ENCODE peak calls at places on chromosomes 4 and X, in eight cellular contexts. K is fibroblast of lung, U is WTC11, Q is fibroblast of the aortic adventitia, X is kidney epithelial cell, R is PC-3, Z is HFF-Myc, B is stomach. M is an unnamed sample.

GRCh38 chrX:100424012-100424411 is 13.9 kb upstream of the PCDH19 start:
- DNase-seq in K (no peak), U (peak), Q (no peak), X (no peak), R (peak), Z (no peak), B (no peak), M (peak)

GRCh38 chr4:15695240-15695699 is 7.6 kb upstream of the BST1 start:
- DNase-seq in K (peak), U (peak), Q (peak), X (peak), R (peak), Z (peak), B (no peak), M (peak)

GRCh38 chr4:138919094-138919936 is 96.3 kb upstream of the NOCT start:
- DNase-seq in K (peak), U (peak), Q (peak), X (peak), R (peak), Z (peak), B (peak), M (peak)

GRCh38 chr4:141609243-141609642 is 27.1 kb upstream of the IL15 start:
- DNase-seq in K (no peak), U (no peak), Q (peak), X (no peak), R (peak), Z (no peak), B (no peak), M (peak)

GRCh38 chr4:3009422-3009821 is 46.1 kb downstream of the GRK4 start:
- DNase-seq in K (peak), U (peak), Q (peak), X (no peak), R (no peak), Z (no peak), B (no peak), M (peak)

GRCh38 chrX:115311666-115312065 is 22.2 kb downstream of the LUZP4 start:
- DNase-seq in K (no peak), U (peak), Q (no peak), X (no peak), R (no peak), Z (no peak), B (no peak), M (no peak)

GRCh38 chr4:14465498-14465897 is 536.8 kb upstream of the CPEB2 start:
- DNase-seq in K (no peak), U (no peak), Q (no peak), X (no peak), R (no peak), Z (no peak), B (no peak), M (no peak)

GRCh38 chr4:2441393-2442174 is 22.8 kb downstream of the CFAP99 start:
- DNase-seq in K (peak), U (peak), Q (peak), X (no peak), R (peak), Z (peak), B (peak), M (peak)

GRCh38 chrX:118418811-118419251 is 72.9 kb downstream of the WDR44 start:
- DNase-seq in K (no peak), U (peak), Q (no peak), X (no peak), R (no peak), Z (no peak), B (no peak), M (no peak)

GRCh38 chr4:8291036-8291682 is 21.6 kb downstream of the HTRA3 start:
- DNase-seq in K (no peak), U (no peak), Q (no peak), X (no peak), R (no peak), Z (no peak), B (no peak), M (no peak)

GRCh38 chr4:57270350-57270749 is 160.2 kb upstream of the IGFBP7 start:
- DNase-seq in K (peak), U (no peak), Q (peak), X (no peak), R (no peak), Z (no peak), B (peak), M (no peak)

GRCh38 chr4:174494146-174494545 is 28.1 kb downstream of the HPGD start:
- DNase-seq in K (no peak), U (no peak), Q (no peak), X (no peak), R (no peak), Z (no peak), B (no peak), M (no peak)

GRCh38 chr4:140150636-140150885 is 3.4 kb downstream of the MAML3 start:
- DNase-seq in K (no peak), U (no peak), Q (no peak), X (no peak), R (no peak), Z (no peak), B (peak), M (no peak)

GRCh38 chrX:120790118-120790517 is 85.5 kb downstream of the CT47B1 start:
- DNase-seq in K (peak), U (no peak), Q (peak), X (peak), R (peak), Z (no peak), B (peak), M (peak)

GRCh38 chr4:81844717-81845116 is 373.0 kb upstream of the RASGEF1B start:
- DNase-seq in K (peak), U (peak), Q (peak), X (peak), R (peak), Z (peak), B (peak), M (peak)

GRCh38 chrX:118975831-118976598 is 1.6 kb downstream of the LONRF3 start:
- DNase-seq in K (peak), U (peak), Q (peak), X (no peak), R (peak), Z (no peak), B (peak), M (peak)

GRCh38 chrX:47266643-47267042 is 33.8 kb downstream of the USP11 start:
- DNase-seq in K (no peak), U (no peak), Q (no peak), X (no peak), R (no peak), Z (no peak), B (no peak), M (no peak)

GRCh38 chr4:43763029-43763610 is 685.5 kb downstream of the KCTD8 start:
- DNase-seq in K (no peak), U (no peak), Q (no peak), X (peak), R (no peak), Z (no peak), B (no peak), M (peak)

GRCh38 chr4:123939621-123940020 is 543.0 kb downstream of the SPRY1 start:
- DNase-seq in K (peak), U (no peak), Q (peak), X (peak), R (peak), Z (peak), B (no peak), M (peak)

GRCh38 chr4:139416073-139416673 is 37.7 kb upstream of the RAB33B start:
- DNase-seq in K (peak), U (no peak), Q (peak), X (peak), R (peak), Z (peak), B (no peak), M (peak)

GRCh38 chr4:13171292-13172057 is 312.7 kb downstream of the RAB28 start:
- DNase-seq in K (no peak), U (no peak), Q (no peak), X (no peak), R (no peak), Z (no peak), B (no peak), M (no peak)

GRCh38 chrX:87517571-87518141 is at the start of gene KLHL4:
- DNase-seq in K (peak), U (peak), Q (peak), X (peak), R (peak), Z (no peak), B (no peak), M (peak)

GRCh38 chr4:101211146-101211553 is 136.2 kb downstream of the PPP3CA start:
- DNase-seq in K (peak), U (no peak), Q (peak), X (no peak), R (peak), Z (peak), B (no peak), M (peak)

GRCh38 chrX:134013092-134013497 is 27.7 kb upstream of the GPC3 start:
- DNase-seq in K (peak), U (no peak), Q (peak), X (no peak), R (peak), Z (no peak), B (no peak), M (peak)

GRCh38 chrX:39152106-39152649 is 350.9 kb downstream of the MID1IP1 start:
- DNase-seq in K (no peak), U (peak), Q (peak), X (no peak), R (peak), Z (no peak), B (peak), M (peak)

GRCh38 chrX:124211312-124211942 is 121.0 kb upstream of the TEX13D start:
- DNase-seq in K (peak), U (no peak), Q (peak), X (no peak), R (peak), Z (no peak), B (no peak), M (peak)

GRCh38 chr4:41142946-41143720 is 71.2 kb downstream of the APBB2 start:
- DNase-seq in K (peak), U (no peak), Q (peak), X (peak), R (peak), Z (peak), B (peak), M (peak)

GRCh38 chr4:84477738-84478137 is 21.4 kb downstream of the NKX6-1 start:
- DNase-seq in K (no peak), U (no peak), Q (no peak), X (no peak), R (no peak), Z (no peak), B (no peak), M (no peak)

GRCh38 chr4:175772170-175772685 is 39.8 kb downstream of the GPM6A start:
- DNase-seq in K (no peak), U (no peak), Q (no peak), X (no peak), R (no peak), Z (no peak), B (no peak), M (no peak)

DNA sequence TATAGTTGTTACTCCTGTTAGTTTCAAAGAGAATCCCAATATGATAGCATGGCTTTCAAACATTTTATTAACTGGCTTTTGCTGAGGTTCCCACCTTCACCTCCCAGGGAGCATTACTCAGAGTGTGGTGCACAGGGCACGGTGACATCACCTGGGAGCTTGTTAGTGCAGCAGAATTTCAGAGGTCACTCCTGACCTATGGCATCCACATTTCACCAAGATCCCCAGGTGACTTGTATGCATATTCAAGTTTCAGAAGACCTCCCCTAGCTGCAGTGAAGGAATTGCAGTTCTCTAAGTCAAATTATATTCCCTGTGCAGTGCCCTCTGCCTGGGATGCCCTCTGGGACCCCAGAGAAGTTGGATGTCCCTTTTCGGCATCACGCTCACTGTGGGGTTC is 29.7 kb upstream of the LNX1 start:
- DNase-seq in K (no peak), U (no peak), Q (no peak), X (no peak), R (peak), Z (no peak), B (no peak), M (no peak)
- TF ChIP-seq CTCF in K (no peak), U (no peak), Q (peak), X (peak), R (peak), Z (no peak), B (no peak), M (no peak)

GRCh38 chr4:170872794-170873193 is 783.0 kb upstream of the AADAT start:
- DNase-seq in K (no peak), U (no peak), Q (no peak), X (peak), R (no peak), Z (no peak), B (no peak), M (peak)

DNA sequence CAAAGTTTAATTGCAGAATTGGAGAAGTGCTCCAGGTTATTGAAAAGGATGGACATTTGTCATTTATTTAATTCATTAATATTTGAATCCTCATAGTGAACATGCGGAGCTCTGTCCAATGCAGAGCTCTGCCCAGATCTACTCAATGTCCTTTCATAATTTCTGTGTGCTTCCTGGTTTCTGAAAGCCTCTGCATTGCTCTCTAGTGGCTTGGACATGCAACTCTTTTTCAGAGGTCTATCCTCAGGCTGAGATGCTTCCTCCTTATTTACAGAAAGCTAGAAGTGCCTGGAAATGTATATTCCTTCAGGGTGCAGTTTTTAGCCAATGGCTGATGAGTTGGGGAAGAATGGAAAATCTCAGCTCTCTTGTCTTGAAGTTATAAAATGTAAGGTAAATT is 786.1 kb upstream of the AADAT start:
- DNase-seq in K (no peak), U (no peak), Q (no peak), X (no peak), R (peak), Z (no peak), B (no peak), M (peak)
- TF ChIP-seq CTCF in K (no peak), U (no peak), Q (no peak), X (no peak), R (peak), Z (no peak), B (no peak), M (no peak)

GRCh38 chrX:9433596-9433995 is 31.3 kb upstream of the TBL1X start:
- DNase-seq in K (no peak), U (no peak), Q (no peak), X (no peak), R (no peak), Z (no peak), B (no peak), M (no peak)

GRCh38 chrX:9440116-9440844 is 24.6 kb upstream of the TBL1X start:
- DNase-seq in K (no peak), U (no peak), Q (no peak), X (no peak), R (no peak), Z (no peak), B (no peak), M (no peak)

GRCh38 chrX:9438950-9439494 is 25.8 kb upstream of the TBL1X start:
- DNase-seq in K (no peak), U (no peak), Q (no peak), X (no peak), R (no peak), Z (no peak), B (no peak), M (no peak)

GRCh38 chrX:9434151-9434550 is 30.7 kb upstream of the TBL1X start:
- DNase-seq in K (no peak), U (no peak), Q (no peak), X (no peak), R (no peak), Z (no peak), B (no peak), M (no peak)

GRCh38 chrX:9436812-9437211 is 28.0 kb upstream of the TBL1X start:
- DNase-seq in K (no peak), U (no peak), Q (no peak), X (no peak), R (no peak), Z (no peak), B (no peak), M (no peak)
- TF ChIP-seq CTCF in K (no peak), U (no peak), Q (no peak), X (no peak), R (no peak), Z (no peak), B (no peak), M (no peak)

GRCh38 chrX:88613338-88613737 is 133.7 kb upstream of the CPXCR1 start:
- DNase-seq in K (no peak), U (no peak), Q (peak), X (no peak), R (peak), Z (no peak), B (no peak), M (peak)
- TF ChIP-seq CTCF in K (no peak), U (no peak), Q (peak), X (peak), R (peak), Z (no peak), B (peak), M (peak)

DNA sequence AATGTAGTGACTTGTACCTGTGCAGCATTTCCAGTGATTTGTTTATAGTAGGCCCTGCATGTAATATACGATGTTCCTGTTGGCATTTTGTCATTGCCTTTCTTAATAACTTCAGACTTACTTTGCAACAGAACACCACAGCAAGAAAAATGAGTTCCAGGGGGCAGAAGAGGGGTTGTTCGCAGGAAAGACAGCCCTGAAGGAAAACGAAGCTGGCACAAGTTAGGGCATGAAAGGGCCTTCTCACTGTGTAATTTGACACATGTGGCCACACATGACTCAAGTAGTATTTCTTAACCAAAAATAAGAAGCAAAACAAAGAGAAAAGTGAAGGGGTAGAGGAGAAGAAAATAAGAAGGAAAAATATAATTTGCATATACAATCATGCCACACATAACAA is 265.8 kb upstream of the SMIM31 start:
- DNase-seq in K (no peak), U (no peak), Q (no peak), X (no peak), R (peak), Z (no peak), B (no peak), M (peak)
- TF ChIP-seq CTCF in K (no peak), U (no peak), Q (no peak), X (no peak), R (no peak), Z (no peak), B (no peak), M (no peak)

GRCh38 chr4:182143086-182143821 is 99.9 kb upstream of the TENM3 start:
- DNase-seq in K (peak), U (peak), Q (peak), X (no peak), R (no peak), Z (no peak), B (no peak), M (peak)

GRCh38 chr4:182142146-182143085 is 100.8 kb upstream of the TENM3 start:
- DNase-seq in K (peak), U (peak), Q (peak), X (no peak), R (no peak), Z (no peak), B (no peak), M (no peak)

GRCh38 chr4:182145360-182145905 is 97.8 kb upstream of the TENM3 start:
- DNase-seq in K (peak), U (no peak), Q (peak), X (no peak), R (no peak), Z (no peak), B (no peak), M (peak)

GRCh38 chr4:182143822-182144620 is 99.2 kb upstream of the TENM3 start:
- DNase-seq in K (peak), U (peak), Q (peak), X (peak), R (peak), Z (peak), B (no peak), M (peak)

DNA sequence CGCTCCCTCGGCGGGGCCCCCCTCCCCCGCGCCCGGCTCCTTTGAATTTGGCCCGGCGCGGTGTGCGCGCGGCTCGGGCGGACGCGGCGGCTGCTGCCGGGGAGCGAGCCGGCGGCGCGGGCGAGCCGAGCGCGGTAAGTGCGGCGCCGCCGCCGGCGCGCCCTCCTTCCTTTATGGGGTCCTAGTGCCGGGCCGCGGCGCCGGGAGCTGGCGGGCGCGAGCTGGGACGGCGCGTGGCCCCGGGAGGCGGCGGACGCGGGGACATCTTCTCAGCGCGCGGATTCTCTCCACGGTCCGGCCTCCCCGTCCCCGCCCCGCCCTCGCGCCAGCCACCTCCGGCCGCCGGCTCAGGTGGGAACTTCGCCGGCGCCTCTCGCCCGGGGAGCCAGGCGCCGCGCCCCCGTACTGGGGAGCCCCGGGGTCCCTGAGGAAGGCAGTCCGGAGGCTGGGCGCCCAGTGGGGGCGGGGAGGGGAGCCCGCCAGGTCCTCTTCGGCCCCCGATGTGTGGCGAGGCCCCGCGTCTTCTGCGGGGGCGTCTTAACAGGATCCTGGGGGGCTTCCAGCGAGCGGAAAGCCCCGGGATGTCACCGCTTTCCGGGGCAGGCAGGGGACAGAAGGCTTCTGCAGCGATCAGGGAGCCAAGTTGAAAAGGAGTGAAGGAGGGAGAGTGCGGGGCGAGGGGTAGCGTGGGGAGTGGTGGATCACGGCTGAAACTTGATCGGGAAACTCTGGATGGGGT is 98.4 kb upstream of the TENM3 start:
- DNase-seq in K (peak), U (peak), Q (no peak), X (no peak), R (no peak), Z (no peak), B (no peak), M (peak)
- TF ChIP-seq CTCF in K (no peak), U (no peak), Q (no peak), X (no peak), R (no peak), Z (no peak), B (no peak), M (no peak)

DNA sequence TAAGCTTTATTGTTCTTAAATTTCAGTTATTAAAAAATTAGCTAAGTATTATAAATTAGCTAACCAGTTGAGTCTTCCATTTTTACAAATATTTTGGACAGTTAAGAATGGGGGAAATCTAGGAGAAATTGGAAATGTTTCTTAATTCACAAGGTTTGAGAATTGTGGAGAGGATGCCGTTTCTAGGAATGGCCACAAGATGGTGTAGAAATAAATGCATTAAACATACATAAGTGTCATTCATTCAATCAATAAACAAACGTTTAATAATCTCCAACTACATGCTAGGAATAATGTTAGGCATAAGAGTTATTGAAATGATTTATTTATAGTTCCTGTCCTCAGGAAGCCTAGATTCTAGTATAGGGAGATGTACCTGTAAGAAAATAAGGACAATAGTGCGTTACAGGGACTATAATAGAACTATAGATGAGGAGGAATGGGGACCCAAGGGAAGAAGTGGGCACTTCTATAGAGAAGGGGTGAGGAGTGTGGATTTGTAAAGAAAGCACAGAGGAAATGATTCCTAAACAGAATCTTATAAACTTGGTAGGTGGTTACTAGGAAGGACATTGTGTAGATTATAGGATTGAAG is 195.7 kb upstream of the ANK2 start:
- DNase-seq in K (peak), U (no peak), Q (peak), X (no peak), R (peak), Z (no peak), B (no peak), M (peak)
- TF ChIP-seq CTCF in K (peak), U (no peak), Q (peak), X (no peak), R (peak), Z (peak), B (no peak), M (peak)

M was measured in MCF 10A.